ENCODE peak calls at places on chromosomes 1 and 21, in five cellular contexts. One of them, this sample, is unnamed.

GRCh38 chr21:30434033-30434631 is 4.1 kb downstream of the KRTAP13-4 start:
- DNase-seq in brain microvascular endothelial cell: peak; percentile 20
- DNase-seq in BJ: no peak
- DNase-seq in amniotic stem cell: no peak
- DNase-seq in T-helper 2 cell: no peak
- DNase-seq in this sample: no peak

GRCh38 chr1:81030441-81030840 is 770.3 kb upstream of the ADGRL2 start:
- DNase-seq in brain microvascular endothelial cell: no peak
- DNase-seq in BJ: no peak
- DNase-seq in amniotic stem cell: no peak
- DNase-seq in T-helper 2 cell: no peak
- DNase-seq in this sample: no peak

GRCh38 chr1:1788646-1789431 is 10.6 kb upstream of the NADK start:
- DNase-seq in brain microvascular endothelial cell: no peak
- DNase-seq in BJ: no peak
- DNase-seq in amniotic stem cell: no peak
- DNase-seq in T-helper 2 cell: no peak
- DNase-seq in this sample: no peak

GRCh38 chr1:2805801-2806430 is 4.4 kb upstream of the TTC34 start:
- DNase-seq in brain microvascular endothelial cell: no peak
- DNase-seq in BJ: no peak
- DNase-seq in amniotic stem cell: no peak
- DNase-seq in T-helper 2 cell: no peak
- DNase-seq in this sample: no peak

GRCh38 chr1:114219247-114219872 is 65.7 kb upstream of the SYT6 start:
- DNase-seq in brain microvascular endothelial cell: no peak
- DNase-seq in BJ: no peak
- DNase-seq in amniotic stem cell: no peak
- DNase-seq in T-helper 2 cell: no peak
- DNase-seq in this sample: no peak

GRCh38 chr1:198042168-198042567 is 114.6 kb upstream of the NEK7 start:
- DNase-seq in brain microvascular endothelial cell: no peak
- DNase-seq in BJ: no peak
- DNase-seq in amniotic stem cell: no peak
- DNase-seq in T-helper 2 cell: no peak
- DNase-seq in this sample: no peak

GRCh38 chr1:107057197-107058133 is 991 bp downstream of the PRMT6 start:
- DNase-seq in brain microvascular endothelial cell: peak; percentile 27
- DNase-seq in BJ: no peak
- DNase-seq in amniotic stem cell: peak; percentile 3
- DNase-seq in T-helper 2 cell: no peak
- DNase-seq in this sample: peak; percentile 44

GRCh38 chr1:178273707-178274410 is 180.0 kb downstream of the RASAL2 start:
- DNase-seq in brain microvascular endothelial cell: peak; percentile 33
- DNase-seq in BJ: no peak
- DNase-seq in amniotic stem cell: no peak
- DNase-seq in T-helper 2 cell: no peak
- DNase-seq in this sample: no peak

GRCh38 chr1:93623436-93623835 is 58.2 kb downstream of the BCAR3 start:
- DNase-seq in brain microvascular endothelial cell: no peak
- DNase-seq in BJ: no peak
- DNase-seq in amniotic stem cell: no peak
- DNase-seq in T-helper 2 cell: no peak
- DNase-seq in this sample: no peak

GRCh38 chr1:224459051-224459450 is 24.5 kb upstream of the WDR26 start:
- DNase-seq in brain microvascular endothelial cell: no peak
- DNase-seq in BJ: no peak
- DNase-seq in amniotic stem cell: no peak
- DNase-seq in T-helper 2 cell: no peak
- DNase-seq in this sample: no peak

GRCh38 chr1:54290443-54291184 is 90.6 kb downstream of the MRPL37 start:
- DNase-seq in brain microvascular endothelial cell: no peak
- DNase-seq in BJ: no peak
- DNase-seq in amniotic stem cell: no peak
- DNase-seq in T-helper 2 cell: no peak
- DNase-seq in this sample: no peak

GRCh38 chr1:76687324-76688018 is 179.8 kb upstream of the ST6GALNAC5 start:
- DNase-seq in brain microvascular endothelial cell: no peak
- DNase-seq in BJ: no peak
- DNase-seq in amniotic stem cell: no peak
- DNase-seq in T-helper 2 cell: no peak
- DNase-seq in this sample: no peak

GRCh38 chr1:65255088-65256050 is 54.0 kb upstream of the DNAJC6 start:
- DNase-seq in brain microvascular endothelial cell: no peak
- DNase-seq in BJ: no peak
- DNase-seq in amniotic stem cell: no peak
- DNase-seq in T-helper 2 cell: no peak
- DNase-seq in this sample: no peak

GRCh38 chr1:161033751-161034150 is 5.0 kb downstream of the TSTD1 start:
- DNase-seq in brain microvascular endothelial cell: no peak
- DNase-seq in BJ: no peak
- DNase-seq in amniotic stem cell: no peak
- DNase-seq in T-helper 2 cell: no peak
- DNase-seq in this sample: no peak

GRCh38 chr1:7455796-7456568 is 315.1 kb upstream of the VAMP3 start:
- DNase-seq in brain microvascular endothelial cell: no peak
- DNase-seq in BJ: no peak
- DNase-seq in amniotic stem cell: no peak
- DNase-seq in T-helper 2 cell: no peak
- DNase-seq in this sample: no peak

GRCh38 chr1:168861421-168862023 is 132.5 kb upstream of the DPT start:
- DNase-seq in brain microvascular endothelial cell: no peak
- DNase-seq in BJ: no peak
- DNase-seq in amniotic stem cell: no peak
- DNase-seq in T-helper 2 cell: no peak
- DNase-seq in this sample: no peak

GRCh38 chr21:35005825-35006224 is 43.3 kb downstream of the RUNX1 start:
- DNase-seq in brain microvascular endothelial cell: no peak
- DNase-seq in BJ: no peak
- DNase-seq in amniotic stem cell: no peak
- DNase-seq in T-helper 2 cell: no peak
- DNase-seq in this sample: no peak

GRCh38 chr21:33578214-33578613 is 10.3 kb downstream of the DONSON start:
- DNase-seq in brain microvascular endothelial cell: no peak
- DNase-seq in BJ: peak; percentile 25
- DNase-seq in amniotic stem cell: no peak
- DNase-seq in T-helper 2 cell: no peak
- DNase-seq in this sample: no peak

GRCh38 chr1:59032221-59032620 is 248.4 kb upstream of the JUN start:
- DNase-seq in brain microvascular endothelial cell: no peak
- DNase-seq in BJ: no peak
- DNase-seq in amniotic stem cell: no peak
- DNase-seq in T-helper 2 cell: no peak
- DNase-seq in this sample: no peak

GRCh38 chr1:227170361-227171166 is 147.7 kb downstream of the CDC42BPA start:
- DNase-seq in brain microvascular endothelial cell: no peak
- DNase-seq in BJ: peak; percentile 46
- DNase-seq in amniotic stem cell: no peak
- DNase-seq in T-helper 2 cell: no peak
- DNase-seq in this sample: no peak

GRCh38 chr1:3968851-3969250 is 68.8 kb upstream of the C1orf174 start:
- DNase-seq in brain microvascular endothelial cell: no peak
- DNase-seq in BJ: no peak
- DNase-seq in amniotic stem cell: no peak
- DNase-seq in T-helper 2 cell: no peak
- DNase-seq in this sample: no peak

GRCh38 chr1:217373761-217374701 is 256.9 kb downstream of the GPATCH2 start:
- DNase-seq in brain microvascular endothelial cell: no peak
- DNase-seq in BJ: no peak
- DNase-seq in amniotic stem cell: no peak
- DNase-seq in T-helper 2 cell: no peak
- DNase-seq in this sample: no peak

GRCh38 chr1:115337633-115338456 is at the start of gene NGF:
- DNase-seq in brain microvascular endothelial cell: peak; percentile 42
- DNase-seq in BJ: no peak
- DNase-seq in amniotic stem cell: peak; percentile 48
- DNase-seq in T-helper 2 cell: no peak
- DNase-seq in this sample: no peak

GRCh38 chr1:70990460-70991253 is 57.0 kb downstream of the PTGER3 start:
- DNase-seq in brain microvascular endothelial cell: no peak
- DNase-seq in BJ: no peak
- DNase-seq in amniotic stem cell: no peak
- DNase-seq in T-helper 2 cell: no peak
- DNase-seq in this sample: no peak

GRCh38 chr21:45468051-45468970 is 63.3 kb downstream of the COL18A1 start:
- DNase-seq in brain microvascular endothelial cell: no peak
- DNase-seq in BJ: no peak
- DNase-seq in amniotic stem cell: no peak
- DNase-seq in T-helper 2 cell: no peak
- DNase-seq in this sample: no peak

GRCh38 chr1:213274140-213274539 is 223.1 kb downstream of the RPS6KC1 start:
- DNase-seq in brain microvascular endothelial cell: no peak
- DNase-seq in BJ: no peak
- DNase-seq in amniotic stem cell: no peak
- DNase-seq in T-helper 2 cell: no peak
- DNase-seq in this sample: no peak

GRCh38 chr21:41766883-41767605 is at the start of gene RIPK4:
- DNase-seq in brain microvascular endothelial cell: no peak
- DNase-seq in BJ: no peak
- DNase-seq in amniotic stem cell: no peak
- DNase-seq in T-helper 2 cell: peak; percentile 33
- DNase-seq in this sample: no peak

GRCh38 chr1:21237386-21238088 is 52.7 kb downstream of the ECE1 start:
- DNase-seq in brain microvascular endothelial cell: no peak
- DNase-seq in BJ: no peak
- DNase-seq in amniotic stem cell: no peak
- DNase-seq in T-helper 2 cell: no peak
- DNase-seq in this sample: no peak

This sample was measured in activated B cell treated with CpG ODN at 0.5 μM for 24 hours.